ENCODE peak calls at places on chromosomes 3 and 15, in ten cellular contexts. L is fibroblast of lung, R is AG09309, M is AG04450, Z is left ventricle myocardium inferior, O is cardiac fibroblast, S is lower leg skin, X is ovary, W is epithelial cell of esophagus, V is Peyer's patch. E is an unnamed sample.

GRCh38 chr15:100897873-100898490 is 18.4 kb downstream of the ALDH1A3 start:
- DNase-seq in R (no peak), O (no peak), X (no peak), M (no peak), L (no peak), V (no peak), W (no peak), Z (no peak), S (no peak), E (no peak)

GRCh38 chr15:90099072-90099867 is 3.0 kb downstream of the IDH2 start:
- DNase-seq in W (no peak), V (peak), R (no peak), L (no peak), Z (no peak), S (no peak), O (no peak), X (no peak), M (no peak), E (no peak)

GRCh38 chr3:52121459-52121795 is 32.8 kb downstream of the POC1A start:
- DNase-seq in M (no peak), V (peak), X (no peak), S (no peak), L (no peak), R (no peak), O (peak), Z (peak), W (no peak), E (peak)

GRCh38 chr15:75213212-75213767 is 11.6 kb downstream of the C15orf39 start:
- DNase-seq in M (no peak), V (no peak), L (no peak), W (no peak), R (no peak), X (no peak), O (no peak), Z (no peak), S (no peak), E (no peak)

GRCh38 chr15:83011271-83012037 is at the start of gene C15orf40:
- DNase-seq in L (peak), Z (peak), O (peak), R (peak), X (peak), W (peak), V (peak), M (peak), S (peak), E (peak)

GRCh38 chr3:131526801-131527347 is 24.1 kb upstream of the MRPL3 start:
- DNase-seq in W (peak), M (no peak), L (peak), R (no peak), X (peak), S (no peak), Z (peak), O (peak), V (no peak), E (peak)

GRCh38 chr3:32453346-32453745 is 49.3 kb downstream of the CMTM6 start:
- DNase-seq in L (peak), O (peak), S (no peak), M (peak), X (no peak), W (no peak), V (no peak), R (peak), Z (no peak), E (peak)

GRCh38 chr3:50573566-50574279 is 4.4 kb downstream of the HEMK1 start:
- DNase-seq in R (no peak), L (no peak), X (no peak), M (no peak), O (no peak), W (no peak), Z (no peak), V (peak), S (no peak), E (no peak)

GRCh38 chr3:126112531-126113237 is 28.8 kb upstream of the SLC41A3 start:
- DNase-seq in S (no peak), R (no peak), X (no peak), V (peak), M (no peak), L (no peak), O (no peak), Z (no peak), W (no peak), E (no peak)

GRCh38 chr3:24674261-24674660 is 179.6 kb upstream of the THRB start:
- DNase-seq in X (no peak), O (peak), L (no peak), Z (no peak), M (no peak), S (no peak), R (no peak), V (no peak), W (no peak), E (peak)

GRCh38 chr3:44339990-44340389 is 1.4 kb downstream of the TCAIM start:
- DNase-seq in V (no peak), R (no peak), M (no peak), O (no peak), X (no peak), W (no peak), Z (no peak), L (no peak), S (no peak), E (no peak)

GRCh38 chr15:33098082-33099058 is 96.1 kb downstream of the FMN1 start:
- DNase-seq in O (peak), Z (no peak), V (no peak), R (no peak), M (no peak), X (no peak), L (peak), W (peak), S (no peak), E (peak)

GRCh38 chr15:58441376-58442070 is 9.7 kb downstream of the LIPC start:
- DNase-seq in Z (no peak), R (peak), M (peak), X (no peak), S (no peak), L (peak), V (peak), W (peak), O (peak), E (peak)

GRCh38 chr3:45218578-45219390 is 7.3 kb downstream of the TMEM158 start:
- DNase-seq in O (peak), X (no peak), V (no peak), R (no peak), Z (no peak), M (peak), S (no peak), L (peak), W (peak), E (peak)

GRCh38 chr3:30512596-30512995 is 93.8 kb upstream of the TGFBR2 start:
- DNase-seq in S (no peak), L (peak), M (no peak), W (no peak), Z (no peak), O (no peak), V (no peak), R (no peak), X (no peak), E (no peak)

GRCh38 chr15:95227235-95227634 is 995.9 kb downstream of the MCTP2 start:
- DNase-seq in Z (no peak), S (no peak), O (no peak), X (no peak), R (no peak), W (peak), V (no peak), L (no peak), M (no peak), E (no peak)

GRCh38 chr3:124770341-124771082 is 40.3 kb downstream of the UMPS start:
- DNase-seq in O (peak), W (peak), R (no peak), L (no peak), S (no peak), V (no peak), M (no peak), X (no peak), Z (peak), E (peak)

GRCh38 chr3:37262816-37263393 is 88.5 kb upstream of the LRRFIP2 start:
- DNase-seq in O (no peak), X (no peak), V (no peak), Z (no peak), S (no peak), R (no peak), L (peak), W (peak), M (no peak), E (no peak)

GRCh38 chr3:70726966-70727365 is 414.5 kb upstream of the MDFIC2 start:
- DNase-seq in R (no peak), Z (no peak), W (no peak), S (no peak), V (no peak), L (peak), X (no peak), M (peak), O (no peak), E (no peak)

GRCh38 chr3:79012530-79012913 is 755.3 kb downstream of the ROBO1 start:
- DNase-seq in R (no peak), X (no peak), V (no peak), Z (no peak), O (no peak), W (no peak), S (no peak), L (no peak), M (no peak), E (no peak)
- H3K4me3 ChIP-seq in R (no peak), X (no peak), V (no peak), Z (no peak), O (no peak), W (no peak), S (no peak), L (no peak), M (no peak), E (no peak)

GRCh38 chr3:120567370-120568197 is 28.6 kb upstream of the NDUFB4 start:
- DNase-seq in M (no peak), O (peak), X (peak), L (peak), R (no peak), W (peak), V (no peak), S (no peak), Z (no peak), E (peak)
- TF ChIP-seq CTCF in M (peak), O (peak), X (peak), L (peak), R (peak), W (peak), V (peak), S (no peak), Z (peak), E (peak)

GRCh38 chr3:158918008-158918407 is 116.2 kb downstream of the MFSD1 start:
- DNase-seq in Z (no peak), S (no peak), W (peak), M (no peak), L (peak), R (peak), X (no peak), O (peak), V (peak), E (peak)
- H3K4me3 ChIP-seq in Z (no peak), S (no peak), W (no peak), M (no peak), L (no peak), R (no peak), X (no peak), O (no peak), V (no peak), E (no peak)

GRCh38 chr3:193704431-193704830 is 111.4 kb downstream of the OPA1 start:
- DNase-seq in V (no peak), W (no peak), M (no peak), S (no peak), O (no peak), X (no peak), R (no peak), Z (no peak), L (no peak), E (no peak)
- TF ChIP-seq CTCF in V (no peak), W (no peak), M (no peak), S (no peak), O (no peak), X (no peak), R (no peak), Z (no peak), L (no peak), E (no peak)

GRCh38 chr15:29139540-29140459 is 129.8 kb downstream of the NSMCE3 start:
- DNase-seq in S (no peak), R (no peak), V (peak), X (no peak), O (peak), M (no peak), W (peak), Z (no peak), L (no peak), E (peak)
- H3K4me3 ChIP-seq in S (no peak), R (no peak), V (no peak), X (no peak), O (no peak), M (no peak), W (no peak), Z (peak), L (no peak), E (no peak)

GRCh38 chr3:112116777-112117186 is 16.3 kb downstream of the GCSAM start:
- DNase-seq in X (no peak), W (no peak), O (peak), V (no peak), R (no peak), S (no peak), L (no peak), Z (peak), M (no peak), E (no peak)
- TF ChIP-seq CTCF in X (no peak), W (no peak), O (no peak), V (no peak), R (no peak), S (no peak), L (no peak), Z (no peak), M (no peak), E (no peak)

GRCh38 chr3:155102329-155102728 is 22.2 kb downstream of the MME start:
- DNase-seq in W (peak), X (no peak), O (no peak), S (no peak), R (no peak), M (no peak), V (no peak), Z (no peak), L (peak), E (no peak)

GRCh38 chr3:155101398-155101797 is 21.3 kb downstream of the MME start:
- DNase-seq in X (no peak), O (peak), W (no peak), M (no peak), R (peak), Z (peak), L (peak), S (no peak), V (no peak), E (peak)

GRCh38 chr3:155093261-155093660 is 13.1 kb downstream of the MME start:
- DNase-seq in L (no peak), M (no peak), S (no peak), X (no peak), W (no peak), O (no peak), V (no peak), Z (no peak), R (no peak), E (no peak)

GRCh38 chr3:155097009-155097349 is 16.9 kb downstream of the MME start:
- DNase-seq in V (no peak), R (no peak), O (no peak), W (no peak), M (no peak), Z (no peak), S (no peak), L (no peak), X (no peak), E (no peak)

DNA sequence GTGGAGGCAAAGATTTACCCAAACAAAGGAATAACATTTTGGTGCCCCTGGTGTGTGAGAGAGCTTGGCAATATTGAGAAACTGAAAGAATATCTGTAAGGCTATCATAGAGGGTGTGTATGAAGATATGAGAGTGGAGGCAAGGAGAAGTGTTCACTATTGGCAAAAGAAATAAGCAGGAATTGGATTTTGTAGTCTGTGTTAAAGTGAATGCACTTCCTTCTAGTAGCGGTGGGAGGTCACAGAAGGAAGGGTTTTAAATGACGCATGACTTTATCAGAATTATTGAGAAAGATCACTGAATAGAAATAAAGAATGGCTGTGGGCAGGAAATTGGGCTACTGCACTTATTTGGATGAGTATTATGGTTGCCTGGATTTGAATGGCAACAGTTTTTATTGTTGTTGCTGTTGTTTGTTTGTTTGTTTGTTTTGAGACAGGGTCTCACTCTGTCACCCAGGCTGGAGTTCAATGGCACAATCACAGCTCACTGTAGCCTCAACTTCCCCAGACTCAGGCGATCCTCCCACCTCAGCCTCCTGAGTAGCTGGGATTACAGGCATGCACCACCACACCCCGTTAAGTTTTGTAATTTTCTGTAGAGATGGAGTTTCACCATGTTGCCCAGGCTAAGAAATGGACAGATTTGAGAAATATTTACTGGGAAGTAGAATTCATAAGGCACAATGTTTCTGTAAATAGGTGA is 16.3 kb downstream of the MME start:
- DNase-seq in S (no peak), X (no peak), R (no peak), Z (no peak), L (no peak), M (no peak), V (no peak), W (no peak), O (no peak), E (no peak)
- H3K4me3 ChIP-seq in S (no peak), X (no peak), R (no peak), Z (no peak), L (no peak), M (no peak), V (no peak), W (no peak), O (no peak), E (no peak)

GRCh38 chr3:171867976-171868375 is 24.8 kb downstream of the TMEM212 start:
- DNase-seq in X (no peak), W (no peak), O (no peak), Z (no peak), V (no peak), S (no peak), L (no peak), M (no peak), R (no peak), E (no peak)
- TF ChIP-seq CTCF in X (no peak), W (peak), O (peak), Z (peak), V (peak), S (no peak), L (peak), M (peak), R (peak), E (peak)

E was measured in fibroblast of pulmonary artery.